ENCODE peak calls at places on chromosomes 6 and 20, in four cellular contexts. O, A, Y and G are unnamed samples.

GRCh38 chr20:58366016-58366415 is 23.0 kb upstream of the VAPB start:
- DNase-seq in O (no peak), A (no peak), Y (no peak), G (peak)

GRCh38 chr6:99349620-99350141 is at the start of gene FAXC:
- DNase-seq in O (peak), A (peak), Y (peak), G (peak)

GRCh38 chr6:66751630-66752029 is 1044.6 kb upstream of the EYS start:
- DNase-seq in O (no peak), A (no peak), Y (no peak), G (no peak)

GRCh38 chr6:111418971-111419693 is 63.9 kb downstream of the REV3L start:
- DNase-seq in O (no peak), A (no peak), Y (no peak), G (no peak)

GRCh38 chr6:12033770-12034169 is 21.7 kb downstream of the HIVEP1 start:
- DNase-seq in O (no peak), A (no peak), Y (no peak), G (no peak)

GRCh38 chr20:6921717-6922386 is 154.4 kb downstream of the BMP2 start:
- DNase-seq in O (no peak), A (no peak), Y (no peak), G (no peak)

GRCh38 chr6:81787313-81788068 is 35.0 kb upstream of the TENT5A start:
- DNase-seq in O (no peak), A (no peak), Y (peak), G (no peak)

GRCh38 chr6:90008908-90009501 is 114.7 kb downstream of the GJA10 start:
- DNase-seq in O (no peak), A (no peak), Y (no peak), G (no peak)

GRCh38 chr6:46437671-46438221 is 53.5 kb downstream of the RCAN2 start:
- DNase-seq in O (no peak), A (peak), Y (no peak), G (no peak)

GRCh38 chr6:4125500-4125899 is 9.9 kb downstream of the ECI2 start:
- DNase-seq in O (no peak), A (no peak), Y (no peak), G (no peak)

GRCh38 chr6:150966786-150967185 is 101.3 kb downstream of the MTHFD1L start:
- DNase-seq in O (no peak), A (no peak), Y (no peak), G (no peak)

GRCh38 chr6:90466191-90466940 is 120.5 kb downstream of the MAP3K7 start:
- DNase-seq in O (no peak), A (peak), Y (no peak), G (no peak)

GRCh38 chr6:786946-787763 is 94.2 kb upstream of the EXOC2 start:
- DNase-seq in O (peak), A (peak), Y (peak), G (peak)

GRCh38 chr6:80182291-80182690 is 75.8 kb downstream of the BCKDHB start:
- DNase-seq in O (no peak), A (no peak), Y (no peak), G (no peak)

GRCh38 chr6:157985378-157986155 is 3.9 kb downstream of the SYNJ2 start:
- DNase-seq in O (no peak), A (no peak), Y (peak), G (no peak)

GRCh38 chr6:90787411-90787810 is 200.5 kb upstream of the MAP3K7 start:
- DNase-seq in O (no peak), A (no peak), Y (no peak), G (no peak)

GRCh38 chr6:37623666-37624065 is 74.0 kb downstream of the MDGA1 start:
- DNase-seq in O (no peak), A (no peak), Y (no peak), G (no peak)

GRCh38 chr6:37625591-37626374 is 71.9 kb downstream of the MDGA1 start:
- DNase-seq in O (no peak), A (no peak), Y (no peak), G (peak)

GRCh38 chr6:37626915-37627314 is 70.8 kb downstream of the MDGA1 start:
- DNase-seq in O (no peak), A (no peak), Y (no peak), G (no peak)

GRCh38 chr6:37624121-37624520 is 73.6 kb downstream of the MDGA1 start:
- DNase-seq in O (no peak), A (no peak), Y (no peak), G (no peak)

GRCh38 chr6:37624606-37625574 is 72.8 kb downstream of the MDGA1 start:
- DNase-seq in O (no peak), A (no peak), Y (no peak), G (no peak)
- TF ChIP-seq ATF2 in O (no peak), A (no peak), Y (no peak), G (no peak)

GRCh38 chr20:46182801-46183200 is 64.7 kb downstream of the CD40 start:
- DNase-seq in O (no peak), A (no peak), Y (no peak), G (no peak)
- TF ChIP-seq CTCF in O (no peak), A (no peak), Y (no peak), G (no peak)

GRCh38 chr6:115485400-115485799 is 575.3 kb downstream of the FRK start:
- DNase-seq in O (no peak), A (no peak), Y (no peak), G (no peak)
- TF ChIP-seq JUN in O (no peak), A (no peak), Y (no peak), G (no peak)

GRCh38 chr6:144053601-144054000 is 41.8 kb downstream of the SF3B5 start:
- DNase-seq in O (no peak), A (no peak), Y (no peak), G (no peak)

GRCh38 chr6:144047688-144048087 is 39.6 kb upstream of the PLAGL1 start:
- DNase-seq in O (no peak), A (no peak), Y (no peak), G (no peak)

GRCh38 chr6:144055121-144055931 is 40.0 kb downstream of the SF3B5 start:
- DNase-seq in O (no peak), A (no peak), Y (no peak), G (no peak)

GRCh38 chr6:144052488-144052887 is 42.9 kb downstream of the SF3B5 start:
- DNase-seq in O (no peak), A (no peak), Y (no peak), G (no peak)
- TF ChIP-seq ATF2 in O (no peak), A (no peak), Y (no peak), G (no peak)